ENCODE peak calls at places on chromosomes 12 and 14, in eight cellular contexts. W, U, T, D, P, R, S and O are unnamed samples.

GRCh38 chr12:89179245-89179644 is 173.1 kb downstream of the DUSP6 start:
- DNase-seq in S (no peak), P (peak; percentile 51), W (no peak), D (no peak), T (no peak), R (no peak), U (no peak), O (no peak)

GRCh38 chr12:91053951-91054715 is 3.7 kb downstream of the KERA start:
- DNase-seq in D (peak; percentile 22), S (no peak), U (no peak), P (no peak), W (no peak), R (no peak), T (no peak), O (peak; percentile 2)

GRCh38 chr12:88207921-88208640 is 66.0 kb downstream of the TMTC3 start:
- DNase-seq in P (no peak), D (no peak), W (peak; percentile 23), R (no peak), S (no peak), U (no peak), T (no peak), O (no peak)

GRCh38 chr12:65123435-65124063 is 2.4 kb upstream of the WIF1 start:
- DNase-seq in U (peak; percentile 25), P (no peak), S (no peak), D (peak; percentile 33), R (no peak), W (no peak), T (no peak), O (no peak)

GRCh38 chr12:75954076-75954475 is 77.5 kb downstream of the PHLDA1 start:
- DNase-seq in R (no peak), W (no peak), T (no peak), D (no peak), P (peak; percentile 99), U (peak; percentile 48), S (no peak), O (peak; percentile 97)

GRCh38 chr12:49131051-49131972 is at the start of gene TUBA1B:
- DNase-seq in T (peak; percentile 98), S (peak; percentile 88), R (peak; percentile 87), U (peak; percentile 90), W (peak; percentile 88), P (peak; percentile 63), D (peak; percentile 92), O (no peak)

GRCh38 chr14:94099006-94099405 is 11.5 kb upstream of the IFI27 start:
- DNase-seq in D (no peak), R (no peak), S (no peak), P (no peak), T (no peak), W (no peak), U (no peak), O (no peak)

GRCh38 chr14:85536835-85537195 is 6.9 kb downstream of the FLRT2 start:
- DNase-seq in W (no peak), D (no peak), U (no peak), T (no peak), R (no peak), S (no peak), P (no peak), O (no peak)

GRCh38 chr12:52714887-52715281 is 11.6 kb upstream of the KRT77 start:
- DNase-seq in W (no peak), U (no peak), T (no peak), D (no peak), P (no peak), R (no peak), S (no peak), O (no peak)
- H3K27me3 ChIP-seq in W (no peaks in the 10 kb centered on the region), U (peaks cover 4% of the 10 kb centered on the region), T (peaks cover 23% of the 10 kb centered on the region), D (peaks cover 32% of the 10 kb centered on the region), P (no peaks in the 10 kb centered on the region), R (no peaks in the 10 kb centered on the region), S (peaks cover 22% of the 10 kb centered on the region), O (peaks cover 38% of the 10 kb centered on the region)

GRCh38 chr12:69067713-69068112 is 134.7 kb upstream of the CPM start:
- DNase-seq in S (no peak), R (no peak), T (no peak), P (no peak), W (no peak), U (no peak), D (no peak), O (no peak)
- H3K27me3 ChIP-seq in S (no peaks in the 10 kb centered on the region), R (no peaks in the 10 kb centered on the region), T (no peaks in the 10 kb centered on the region), P (no peaks in the 10 kb centered on the region), W (no peaks in the 10 kb centered on the region), U (no peaks in the 10 kb centered on the region), D (no peaks in the 10 kb centered on the region), O (no peaks in the 10 kb centered on the region)

DNA sequence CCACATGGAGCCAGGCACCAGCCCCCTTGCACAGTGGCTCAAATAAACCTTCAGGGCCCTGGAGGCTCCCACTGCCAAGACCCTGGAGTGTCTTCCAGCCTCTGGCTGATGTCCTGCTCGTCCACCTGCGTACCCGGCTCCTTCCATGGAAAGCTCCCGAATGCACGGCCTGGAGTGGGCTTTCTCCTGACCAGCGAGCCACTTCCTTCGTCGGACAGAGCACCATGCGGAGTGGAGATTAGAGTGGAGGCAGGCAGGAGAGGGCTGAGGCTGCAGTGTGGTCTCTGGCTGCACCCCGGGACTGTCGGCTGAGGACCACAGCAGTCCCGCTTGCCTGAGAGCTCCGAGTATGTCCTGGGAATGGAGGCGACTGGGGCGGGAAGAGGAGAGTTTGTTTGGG is 93.7 kb upstream of the SFSWAP start:
- DNase-seq in R (no peak), D (no peak), T (no peak), U (no peak), S (no peak), W (no peak), P (peak; percentile 15), O (no peak)
- H3K27me3 ChIP-seq in R (no peaks in the 10 kb centered on the region), D (no peaks in the 10 kb centered on the region), T (no peaks in the 10 kb centered on the region), U (no peaks in the 10 kb centered on the region), S (peaks cover 7% of the 10 kb centered on the region), W (no peaks in the 10 kb centered on the region), P (peaks cover 100% of the 10 kb centered on the region), O (peaks cover 2% of the 10 kb centered on the region)

GRCh38 chr14:60508363-60508706 is 611 bp upstream of the SIX6 start:
- DNase-seq in P (no peak), S (no peak), T (no peak), R (no peak), D (no peak), W (no peak), U (no peak), O (no peak)
- H3K27me3 ChIP-seq in P (peaks cover 16% of the 10 kb centered on the region), S (peaks cover 97% of the 10 kb centered on the region), T (peaks cover 79% of the 10 kb centered on the region), R (peaks cover 4% of the 10 kb centered on the region), D (peaks cover 87% of the 10 kb centered on the region), W (no peaks in the 10 kb centered on the region), U (peaks cover 14% of the 10 kb centered on the region), O (peaks cover 79% of the 10 kb centered on the region)

DNA sequence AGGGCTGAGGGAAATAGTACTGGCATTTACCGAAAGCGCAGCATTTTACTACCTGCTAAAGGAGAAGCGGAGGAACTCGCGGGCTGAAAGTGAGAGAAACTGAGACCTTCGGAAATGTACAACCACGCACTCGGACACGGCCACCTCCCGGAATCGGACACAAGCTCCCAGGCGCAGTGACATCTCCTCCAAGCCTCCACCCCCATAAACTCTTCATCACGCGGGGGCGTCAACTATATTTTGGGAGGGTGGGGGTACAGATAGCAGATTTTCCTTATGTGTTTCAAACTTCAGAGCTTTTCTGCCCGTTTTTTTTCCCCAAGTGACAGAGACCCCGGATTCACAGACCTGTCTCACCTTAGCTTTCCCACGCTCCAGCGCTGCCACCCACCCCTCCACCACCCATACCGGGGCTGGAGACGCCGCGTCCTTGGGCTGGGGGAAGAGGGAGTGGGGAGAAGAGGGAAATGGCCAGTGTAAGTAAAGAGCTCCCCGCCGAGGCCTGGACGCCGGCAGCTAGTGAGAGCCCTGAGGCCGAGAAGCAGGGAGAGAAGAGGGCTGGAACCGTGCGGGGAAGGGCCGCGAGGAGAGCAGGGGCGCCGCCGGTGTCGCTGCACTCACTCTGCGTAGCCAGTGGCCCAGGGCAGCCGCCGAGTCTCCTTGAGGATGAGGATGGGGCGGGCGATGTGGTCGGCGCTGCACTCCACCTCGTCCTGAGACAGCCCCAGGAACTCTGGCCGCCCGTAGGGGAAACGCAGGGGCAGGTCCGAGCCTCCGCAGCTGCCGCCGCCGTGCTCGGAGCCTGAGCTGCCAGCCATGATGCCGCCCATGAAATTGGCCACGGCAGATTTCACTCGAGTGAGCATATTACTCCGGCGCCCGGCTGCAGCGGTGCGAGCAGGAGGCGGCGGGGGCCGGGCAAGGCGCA is 815 bp downstream of the PPM1H start:
- DNase-seq in D (peak; percentile 44), P (peak; percentile 40), S (no peak), W (no peak), T (no peak), U (peak; percentile 40), R (peak; percentile 35), O (no peak)
- H3K27me3 ChIP-seq in D (no peaks in the 10 kb centered on the region), P (no peaks in the 10 kb centered on the region), S (peaks cover 51% of the 10 kb centered on the region), W (no peaks in the 10 kb centered on the region), T (no peaks in the 10 kb centered on the region), U (no peaks in the 10 kb centered on the region), R (no peaks in the 10 kb centered on the region), O (no peaks in the 10 kb centered on the region)

GRCh38 chr12:132559652-132560420 is 50.5 kb downstream of the LRCOL1 start:
- DNase-seq in R (peak; percentile 67), D (peak; percentile 45), S (peak; percentile 22), U (peak; percentile 55), P (no peak), T (no peak), W (no peak), O (no peak)

GRCh38 chr12:132556801-132557200 is 53.6 kb downstream of the LRCOL1 start:
- DNase-seq in U (no peak), S (no peak), W (no peak), T (no peak), D (no peak), P (no peak), R (no peak), O (no peak)

GRCh38 chr12:132557291-132557968 is 53.0 kb downstream of the LRCOL1 start:
- DNase-seq in R (no peak), W (no peak), U (no peak), S (no peak), P (no peak), T (no peak), D (no peak), O (no peak)

GRCh38 chr12:132558861-132559623 is 51.3 kb downstream of the LRCOL1 start:
- DNase-seq in S (no peak), R (no peak), P (no peak), U (no peak), W (no peak), D (no peak), T (no peak), O (peak; percentile 49)

GRCh38 chr12:132557969-132558856 is 52.2 kb downstream of the LRCOL1 start:
- DNase-seq in T (no peak), W (no peak), S (no peak), U (no peak), P (no peak), D (no peak), R (no peak), O (no peak)
- H3K27me3 ChIP-seq in T (no peaks in the 10 kb centered on the region), W (no peaks in the 10 kb centered on the region), S (peaks cover 4% of the 10 kb centered on the region), U (no peaks in the 10 kb centered on the region), P (no peaks in the 10 kb centered on the region), D (no peaks in the 10 kb centered on the region), R (no peaks in the 10 kb centered on the region), O (no peaks in the 10 kb centered on the region)

DNA sequence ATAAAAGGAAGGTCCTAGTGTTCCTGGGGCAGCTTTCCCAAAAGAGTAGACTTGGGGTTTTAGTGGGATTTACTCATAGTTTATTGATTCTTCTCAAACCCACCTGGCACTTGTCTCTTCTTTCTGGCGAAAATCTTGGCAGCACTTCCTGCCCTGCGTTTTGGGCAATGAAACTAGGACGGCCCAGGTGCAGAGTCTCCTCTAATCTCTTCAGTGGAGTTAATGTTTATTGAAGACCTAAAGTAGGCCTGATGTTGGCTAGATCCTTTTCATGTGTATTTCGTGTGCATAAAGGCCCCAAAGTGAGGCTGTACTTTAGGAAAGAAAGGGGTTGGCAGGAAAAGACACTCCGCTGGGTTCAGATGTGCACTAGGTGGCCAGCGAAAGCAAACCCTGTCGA is 5.1 kb downstream of the WNT5B start:
- DNase-seq in R (no peak), U (peak; percentile 57), D (no peak), T (no peak), P (no peak), W (no peak), S (no peak), O (no peak)
- H3K27me3 ChIP-seq in R (no peaks in the 10 kb centered on the region), U (no peaks in the 10 kb centered on the region), D (peaks cover 18% of the 10 kb centered on the region), T (no peaks in the 10 kb centered on the region), P (peaks cover 58% of the 10 kb centered on the region), W (no peaks in the 10 kb centered on the region), S (peaks cover 48% of the 10 kb centered on the region), O (peaks cover 17% of the 10 kb centered on the region)

GRCh38 chr12:53694746-53695145 is 18.9 kb upstream of the ATP5MC2 start:
- DNase-seq in S (no peak), P (no peak), D (no peak), T (no peak), R (no peak), U (no peak), W (no peak), O (no peak)
- H3K27me3 ChIP-seq in S (peaks cover 76% of the 10 kb centered on the region), P (no peaks in the 10 kb centered on the region), D (peaks cover 52% of the 10 kb centered on the region), T (peaks cover 34% of the 10 kb centered on the region), R (no peaks in the 10 kb centered on the region), U (no peaks in the 10 kb centered on the region), W (peaks cover 2% of the 10 kb centered on the region), O (peaks cover 29% of the 10 kb centered on the region)